ENCODE peak calls at places on chromosomes 7 and 10, in eight cellular contexts. Q is A549, W is astrocyte of the cerebellum, Y is ovary, S is Panc1, R is RWPE1, B is GM23338, M is esophagus muscularis mucosa. Z is an unnamed sample.
A peak's percentile ranks its signal among the peaks of the same experiment; 100 is the strongest.

GRCh38 chr7:1948887-1949680 is 279.0 kb downstream of the ELFN1 start:
- DNase-seq in R (no peak), S (no peak), W (no peak), Q (no peak), Y (no peak), B (no peak), M (no peak), Z (no peak)

GRCh38 chr7:5234852-5235831 is 45.1 kb downstream of the WIPI2 start:
- DNase-seq in Y (no peak), B (no peak), M (no peak), Q (no peak), W (no peak), S (no peak), R (no peak), Z (no peak)

GRCh38 chr7:107043916-107044346 is 574 bp upstream of the PRKAR2B start:
- DNase-seq in S (no peak), Q (peak; percentile 16), B (no peak), Y (no peak), W (no peak), M (no peak), R (no peak), Z (no peak)

GRCh38 chr7:33080326-33080725 is 17.8 kb upstream of the NT5C3A start:
- DNase-seq in S (no peak), M (no peak), Q (no peak), W (no peak), Y (no peak), B (peak; percentile 50), R (no peak), Z (no peak)

GRCh38 chr7:98250789-98251188 is 1.2 kb downstream of the TECPR1 start:
- DNase-seq in W (no peak), Y (no peak), S (no peak), R (no peak), M (no peak), Q (no peak), B (peak; percentile 44), Z (no peak)

GRCh38 chr10:28730031-28730778 is 52.9 kb downstream of the BAMBI start:
- DNase-seq in B (no peak), Y (no peak), S (no peak), R (no peak), W (no peak), M (no peak), Q (no peak), Z (no peak)

GRCh38 chr10:130361351-130362105 is 225.3 kb downstream of the GLRX3 start:
- DNase-seq in M (no peak), R (no peak), Q (no peak), S (no peak), B (no peak), Y (no peak), W (no peak), Z (no peak)

GRCh38 chr7:16579216-16579615 is 52.6 kb downstream of the LRRC72 start:
- DNase-seq in W (no peak), Y (no peak), M (no peak), S (no peak), R (no peak), Q (no peak), B (no peak), Z (no peak)

GRCh38 chr7:43577485-43577951 is 5.4 kb upstream of the STK17A start:
- DNase-seq in M (no peak), Q (no peak), S (no peak), Y (no peak), W (no peak), B (no peak), R (no peak), Z (no peak)

GRCh38 chr10:100167521-100168312 is 18.1 kb downstream of the ERLIN1 start:
- DNase-seq in M (no peak), W (no peak), R (no peak), Q (no peak), S (no peak), B (no peak), Y (no peak), Z (no peak)

GRCh38 chr10:80320377-80320776 is 30.9 kb upstream of the MAT1A start:
- DNase-seq in Q (no peak), M (no peak), Y (no peak), R (no peak), B (no peak), W (no peak), S (no peak), Z (no peak)

GRCh38 chr7:23044581-23044980 is 30.7 kb upstream of the HYCC1 start:
- DNase-seq in S (no peak), Y (no peak), Q (no peak), M (no peak), R (no peak), W (no peak), B (no peak), Z (no peak)

GRCh38 chr10:72261323-72262018 is 12.3 kb upstream of the DDIT4 start:
- DNase-seq in Y (no peak), B (no peak), S (no peak), Q (no peak), W (no peak), M (no peak), R (no peak), Z (peak; percentile 59)

GRCh38 chr7:90530263-90530662 is 60.8 kb downstream of the PTTG1IP2 start:
- DNase-seq in M (no peak), B (no peak), W (no peak), R (peak; percentile 20), Y (no peak), Q (no peak), S (no peak), Z (no peak)

GRCh38 chr7:135083005-135083404 is 64.9 kb upstream of the TMEM140 start:
- DNase-seq in R (no peak), B (no peak), S (no peak), M (no peak), Q (no peak), W (no peak), Y (no peak), Z (no peak)

DNA sequence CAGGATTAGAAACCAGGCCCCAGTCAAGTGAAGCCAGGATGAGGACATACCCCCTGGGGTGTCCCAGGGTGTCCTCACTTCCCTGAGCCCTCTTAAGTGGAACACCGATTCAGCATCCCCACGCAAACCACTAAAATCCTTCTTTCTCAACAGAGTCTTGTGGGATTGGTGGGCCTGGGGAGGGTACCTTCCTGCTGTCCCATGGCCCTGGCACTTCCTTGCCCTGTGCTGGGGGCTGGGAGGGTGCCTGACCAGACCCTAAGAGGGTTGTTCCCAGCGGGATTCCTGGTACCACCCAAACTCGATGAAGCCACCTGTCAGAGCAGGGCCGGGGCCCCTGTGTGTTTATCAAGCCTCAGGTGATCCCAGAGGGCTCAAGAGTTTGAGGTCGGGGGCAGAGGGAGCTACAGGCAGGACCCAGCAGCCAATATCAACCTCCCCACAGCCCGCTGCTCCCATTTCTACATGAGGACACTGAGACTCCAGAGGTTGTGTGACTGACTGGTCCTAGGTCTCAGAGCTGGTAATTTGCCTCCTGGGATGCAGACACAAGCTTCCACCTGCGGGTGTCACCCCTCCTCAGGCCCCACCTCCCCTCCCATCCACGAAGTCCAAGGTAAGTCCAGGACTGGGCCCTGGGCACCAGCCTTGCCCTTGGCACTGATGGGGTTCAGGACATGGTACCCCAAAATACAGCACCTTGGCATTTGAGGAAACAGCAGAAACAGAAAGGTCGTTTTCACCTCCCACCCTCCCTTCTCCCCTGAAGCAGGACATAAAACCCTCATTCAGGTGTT is 31.4 kb downstream of the OAT start:
- DNase-seq in S (no peak), B (peak; percentile 47), Y (no peak), W (no peak), R (peak; percentile 55), M (no peak), Q (peak; percentile 63), Z (no peak)
- TF ChIP-seq CTCF in S (no peak), B (peak; percentile 47), Y (no peak), W (peak; percentile 6), R (peak; percentile 26), M (no peak), Q (no peak), Z (no peak)

GRCh38 chr10:86684305-86684704 is 16.0 kb downstream of the LDB3 start:
- DNase-seq in W (no peak), M (no peak), B (peak; percentile 60), S (no peak), Y (peak; percentile 57), R (no peak), Q (no peak), Z (no peak)
- TF ChIP-seq CTCF in W (peak; percentile 19), M (peak; percentile 65), B (peak; percentile 83), S (no peak), Y (peak; percentile 22), R (no peak), Q (peak; percentile 34), Z (no peak)

GRCh38 chr10:105953056-105953455 is 1211.5 kb downstream of the SORCS1 start:
- DNase-seq in B (no peak), S (no peak), Y (no peak), M (no peak), W (no peak), Q (no peak), R (no peak), Z (no peak)

GRCh38 chr10:105952153-105952552 is 1212.4 kb downstream of the SORCS1 start:
- DNase-seq in Y (no peak), W (no peak), Q (no peak), R (peak; percentile 51), B (peak; percentile 77), S (no peak), M (no peak), Z (no peak)

GRCh38 chr10:105950410-105950809 is 1214.1 kb downstream of the SORCS1 start:
- DNase-seq in R (peak; percentile 49), B (peak; percentile 85), S (no peak), Y (no peak), W (peak; percentile 26), M (no peak), Q (peak; percentile 10), Z (no peak)
- TF ChIP-seq CTCF in R (peak; percentile 82), B (peak; percentile 80), S (peak; percentile 82), Y (no peak), W (peak; percentile 86), M (peak; percentile 82), Q (peak; percentile 50), Z (peak; percentile 46)

DNA sequence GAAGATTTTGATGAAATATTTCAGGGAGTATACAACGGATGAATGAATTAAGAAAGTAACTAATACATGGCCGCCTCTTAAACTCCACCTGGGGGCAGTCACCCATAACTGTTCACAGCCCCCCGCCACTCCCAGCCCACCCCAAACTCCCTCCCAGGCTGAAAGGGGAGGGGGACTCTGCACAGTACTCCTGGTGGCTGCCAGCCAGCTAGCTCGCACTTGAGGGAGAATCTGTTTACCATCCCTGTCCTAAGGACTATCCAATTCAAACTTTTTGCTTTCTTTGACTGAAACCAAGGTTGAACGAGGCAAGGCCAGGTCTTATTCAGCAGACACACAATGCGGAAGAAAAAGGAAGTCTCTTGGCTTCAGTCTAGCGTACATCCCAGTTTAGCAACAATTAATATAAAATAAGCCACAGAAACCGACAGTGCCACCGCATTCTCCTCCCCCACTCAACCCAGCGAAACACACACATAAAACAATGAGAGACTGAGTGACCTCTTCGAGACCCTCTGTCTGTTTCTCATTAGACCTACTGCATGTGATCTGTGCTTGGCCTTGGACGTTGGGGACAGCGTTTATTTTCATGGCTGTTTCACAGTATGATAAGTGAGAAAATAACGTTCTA is 219.5 kb downstream of the GLI3 start:
- DNase-seq in R (no peak), B (no peak), W (no peak), Y (peak; percentile 22), S (no peak), M (no peak), Q (no peak), Z (no peak)
- TF ChIP-seq CTCF in R (no peak), B (peak; percentile 26), W (no peak), Y (no peak), S (no peak), M (no peak), Q (no peak), Z (no peak)

Z was measured in activated B cell treated with CpG ODN at 0.5 μM for 24 hours.